ENCODE peak calls at places on chromosomes 5 and 9, in five cellular contexts. Y, I, O, C and F are unnamed samples.
A peak's percentile ranks its signal among the peaks of the same experiment; 100 is the strongest.

GRCh38 chr5:134982230-134982629 is 14.5 kb downstream of the CATSPER3 start:
- DNase-seq in Y (no peak), C (peak; percentile 7), O (no peak), I (no peak), F (no peak)

GRCh38 chr9:136312436-136312835 is 8.5 kb upstream of the CCDC187 start:
- DNase-seq in O (no peak), C (peak; percentile 68), Y (no peak), I (peak; percentile 70), F (peak; percentile 90)

GRCh38 chr5:56078675-56079500 is 84.1 kb upstream of the IL6ST start:
- DNase-seq in O (peak; percentile 54), I (no peak), Y (no peak), C (peak; percentile 85), F (no peak)

GRCh38 chr9:34158362-34158869 is 20.4 kb upstream of the UBAP1 start:
- DNase-seq in C (peak; percentile 77), O (no peak), Y (no peak), I (no peak), F (peak; percentile 88)

GRCh38 chr9:81626511-81626910 is 62.8 kb downstream of the TLE1 start:
- DNase-seq in I (no peak), C (no peak), O (no peak), Y (no peak), F (peak; percentile 97)

GRCh38 chr5:84573017-84573712 is 188.5 kb upstream of the EDIL3 start:
- DNase-seq in Y (no peak), C (no peak), I (no peak), O (no peak), F (no peak)

GRCh38 chr9:76576344-76576743 is 117.4 kb downstream of the GCNT1 start:
- DNase-seq in Y (peak; percentile 20), I (no peak), O (peak; percentile 83), C (peak; percentile 70), F (no peak)

GRCh38 chr5:39072915-39073758 is 1.1 kb downstream of the RICTOR start:
- DNase-seq in O (peak; percentile 85), Y (no peak), C (peak; percentile 50), I (peak; percentile 37), F (peak; percentile 60)

GRCh38 chr5:113249216-113249615 is 185.6 kb downstream of the TSSK1B start:
- DNase-seq in C (peak; percentile 68), Y (no peak), O (no peak), I (no peak), F (no peak)

GRCh38 chr5:9654886-9655285 is 24.7 kb upstream of the TAS2R1 start:
- DNase-seq in Y (no peak), C (no peak), O (no peak), I (no peak), F (no peak)

GRCh38 chr9:136015656-136016055 is 54.5 kb upstream of the UBAC1 start:
- DNase-seq in I (no peak), O (no peak), Y (no peak), C (no peak), F (no peak)

GRCh38 chr5:91443028-91443427 is 59.9 kb upstream of the ARRDC3 start:
- DNase-seq in C (peak; percentile 72), Y (no peak), I (no peak), O (no peak), F (no peak)

GRCh38 chr5:172778223-172778814 is 7.3 kb upstream of the DUSP1 start:
- DNase-seq in I (peak; percentile 27), Y (no peak), O (peak; percentile 88), C (peak; percentile 82), F (peak; percentile 93)

GRCh38 chr5:62340392-62340791 is 34.4 kb downstream of the KIF2A start:
- DNase-seq in Y (no peak), I (no peak), C (peak; percentile 40), O (no peak), F (no peak)
- TF ChIP-seq CTCF in Y (peak; percentile 17), I (peak; percentile 54), C (peak; percentile 10), O (no peak), F (no peak)

GRCh38 chr9:122975196-122975595 is 34.4 kb downstream of the RABGAP1 start:
- DNase-seq in C (no peak), I (no peak), O (no peak), Y (no peak), F (no peak)
- H3K27ac ChIP-seq in C (no peak overlapping the region), I (no peak overlapping the region), O (no peak overlapping the region), Y (peak overlapping the region; percentile 72), F (no peak overlapping the region)

GRCh38 chr9:120720404-120720803 is 6.1 kb upstream of the MEGF9 start:
- DNase-seq in C (no peak), O (no peak), I (no peak), Y (no peak), F (no peak)

GRCh38 chr9:120717194-120717593 is 2.9 kb upstream of the MEGF9 start:
- DNase-seq in I (no peak), O (no peak), C (no peak), Y (no peak), F (no peak)

GRCh38 chr9:120716483-120716882 is 2.2 kb upstream of the MEGF9 start:
- DNase-seq in Y (no peak), C (no peak), O (no peak), I (no peak), F (no peak)

GRCh38 chr9:120715331-120715924 is 1.2 kb upstream of the MEGF9 start:
- DNase-seq in Y (no peak), I (peak; percentile 98), O (peak; percentile 57), C (peak; percentile 71), F (no peak)

GRCh38 chr9:120718328-120718727 is 4.1 kb upstream of the MEGF9 start:
- DNase-seq in Y (no peak), I (no peak), C (no peak), O (no peak), F (no peak)
- TF ChIP-seq CTCF in Y (no peak), I (no peak), C (no peak), O (no peak), F (no peak)

GRCh38 chr5:15643731-15644130 is 143.8 kb downstream of the FBXL7 start:
- DNase-seq in C (no peak), Y (no peak), I (no peak), O (no peak), F (no peak)
- H3K27ac ChIP-seq in C (no peak overlapping the region), Y (no peak overlapping the region), I (no peak overlapping the region), O (no peak overlapping the region), F (no peak overlapping the region)

GRCh38 chr5:161676109-161676508 is 9.4 kb upstream of the GABRA6 start:
- DNase-seq in C (no peak), I (no peak), Y (no peak), O (no peak), F (no peak)
- TF ChIP-seq CTCF in C (no peak), I (peak; percentile 59), Y (no peak), O (no peak), F (peak; percentile 14)

DNA sequence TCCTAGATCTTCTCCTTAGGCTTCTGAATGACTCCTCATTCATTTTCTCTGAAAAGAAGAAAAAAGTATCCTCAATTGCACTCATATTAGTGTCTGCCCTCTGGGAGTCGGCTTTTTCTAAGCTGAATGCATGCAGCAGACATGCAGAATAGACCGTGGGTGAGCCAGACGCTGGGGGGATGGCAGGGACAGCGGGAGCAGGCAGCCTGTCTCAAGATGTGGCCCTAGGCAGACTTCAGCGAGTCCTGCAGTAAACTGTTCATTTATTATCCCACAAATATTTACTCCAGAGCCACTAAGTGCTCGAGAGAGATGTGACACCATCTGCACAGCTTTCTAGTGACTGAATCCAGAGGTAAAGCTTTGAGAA is 164.9 kb upstream of the RAI14 start:
- DNase-seq in C (no peak), I (peak; percentile 39), O (no peak), Y (no peak), F (no peak)
- H3K27ac ChIP-seq in C (peak overlapping the region; percentile 17), I (peak overlapping the region; percentile 3), O (no peak overlapping the region), Y (peak overlapping the region; percentile 87), F (no peak overlapping the region)

DNA sequence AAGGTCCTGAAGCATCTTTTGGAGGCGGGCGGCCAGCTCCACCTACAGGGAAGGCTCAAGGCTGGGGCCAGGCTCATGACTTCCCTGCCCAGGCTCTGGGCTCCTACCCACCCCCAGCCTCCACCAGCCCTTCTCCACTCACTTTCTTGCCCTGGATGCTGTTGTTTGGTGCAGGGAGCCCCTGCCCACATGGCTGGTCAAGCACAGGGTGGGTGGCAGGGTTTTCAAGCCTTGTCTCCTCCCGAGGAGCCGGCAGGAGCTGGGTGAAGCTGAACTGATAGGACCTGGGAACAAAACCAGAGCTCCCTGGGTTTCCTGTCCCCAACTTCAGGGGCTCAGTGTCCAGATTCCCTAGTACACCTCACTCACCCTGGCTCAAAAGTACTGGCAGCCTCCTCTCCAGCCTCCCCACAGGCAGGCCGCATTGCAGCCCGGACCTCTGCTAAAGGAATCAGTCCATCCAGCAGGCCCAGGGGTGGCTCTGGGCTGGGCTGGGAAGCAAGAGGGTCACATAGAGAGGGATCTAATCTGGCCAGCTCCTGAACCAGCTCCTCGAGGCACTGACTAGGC is 6.9 kb downstream of the SHROOM1 start:
- DNase-seq in I (no peak), C (no peak), O (no peak), Y (no peak), F (no peak)
- TF ChIP-seq CTCF in I (no peak), C (no peak), O (no peak), Y (no peak), F (no peak)